ENCODE peak calls at places on chromosomes 5 and 9, in seven cellular contexts. E is IMR-90, F is H9, W is H1, M is neuronal stem cell, Y is mesendoderm, T is trophoblast cell. U is an unnamed sample.

GRCh38 chr5:95951916-95952315 is 9.7 kb downstream of the ELL2 start:
- DNase-seq in E (no peak), Y (no peak), T (no peak), M (no peak), F (no peak), W (no peak), U (no peak)

GRCh38 chr9:85053206-85053605 is 383.7 kb downstream of the NTRK2 start:
- DNase-seq in W (no peak), E (no peak), T (no peak), F (no peak), M (no peak), Y (no peak), U (peak)

GRCh38 chr5:53488195-53488594 is 7.8 kb downstream of the FST start:
- DNase-seq in F (no peak), M (no peak), E (peak), Y (no peak), W (no peak), T (no peak), U (no peak)

GRCh38 chr9:7549261-7549660 is 250.3 kb downstream of the DMAC1 start:
- DNase-seq in M (no peak), E (no peak), Y (peak), W (no peak), F (peak), T (no peak), U (peak)

GRCh38 chr5:138463335-138464017 is 1.8 kb upstream of the EGR1 start:
- DNase-seq in T (no peak), M (no peak), F (no peak), E (no peak), W (no peak), Y (peak), U (no peak)

GRCh38 chr9:76699966-76700365 is 64.3 kb upstream of the PCA3 start:
- DNase-seq in E (peak), M (no peak), T (no peak), F (no peak), Y (no peak), W (no peak), U (peak)

GRCh38 chr5:52837591-52838001 is 49.9 kb downstream of the ITGA1 start:
- DNase-seq in W (no peak), E (peak), M (no peak), F (no peak), Y (no peak), T (no peak), U (peak)

GRCh38 chr5:62575556-62575955 is 3.1 kb upstream of the LRRC70 start:
- DNase-seq in E (no peak), F (no peak), M (no peak), W (no peak), Y (no peak), T (no peak), U (no peak)

GRCh38 chr9:34256104-34256503 is 73.0 kb downstream of the KIF24 start:
- DNase-seq in F (peak), T (no peak), M (no peak), Y (peak), E (no peak), W (no peak), U (no peak)

GRCh38 chr9:34259315-34259714 is 69.8 kb downstream of the KIF24 start:
- DNase-seq in F (no peak), T (no peak), Y (no peak), W (no peak), M (no peak), E (no peak), U (no peak)

GRCh38 chr9:34254966-34255825 is 73.9 kb downstream of the KIF24 start:
- DNase-seq in Y (no peak), M (no peak), W (no peak), E (peak), F (no peak), T (no peak), U (peak)

GRCh38 chr9:34254141-34254913 is 74.7 kb downstream of the KIF24 start:
- DNase-seq in M (no peak), Y (no peak), F (no peak), W (no peak), T (peak), E (peak), U (peak)

DNA sequence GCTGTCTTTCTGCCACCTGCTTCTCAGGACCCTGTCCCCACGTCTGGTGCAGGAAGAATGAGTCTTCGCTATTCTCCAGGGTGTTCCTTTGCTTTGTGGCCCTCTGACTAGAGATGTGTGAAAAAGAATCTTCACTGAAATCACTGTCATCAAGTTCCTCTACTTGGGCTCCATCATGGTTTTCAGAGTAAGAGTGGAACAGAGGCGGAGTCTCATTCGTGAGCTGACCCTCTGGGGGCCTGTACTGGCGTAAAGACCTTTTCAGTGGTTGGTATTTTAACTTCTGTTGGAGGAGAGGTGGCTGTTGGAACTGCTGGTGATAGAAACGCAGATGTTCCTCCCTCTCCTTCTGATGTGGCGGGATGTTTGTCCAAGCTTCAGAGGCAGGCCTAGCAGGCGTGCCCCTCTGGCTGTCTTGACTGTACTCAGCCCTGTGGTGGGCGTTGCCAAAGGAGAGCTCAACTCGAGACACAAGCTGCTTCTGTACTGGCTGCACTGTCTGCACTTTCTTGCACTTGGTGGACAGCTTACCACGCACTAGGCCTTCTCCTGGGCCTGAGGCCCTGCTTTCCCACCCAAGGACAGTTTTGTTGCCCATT is 72.0 kb downstream of the KIF24 start:
- DNase-seq in M (no peak), Y (no peak), W (no peak), F (no peak), T (no peak), E (no peak), U (no peak)
- H4K8ac ChIP-seq in M (no peak), Y (no peak), W (no peak), F (no peak), T (no peak), E (no peak), U (no peak)

GRCh38 chr5:150161242-150162141 is 5.1 kb upstream of the CDX1 start:
- DNase-seq in Y (peak), T (peak), W (no peak), E (peak), M (peak), F (peak), U (peak)
- H4K8ac ChIP-seq in Y (no peak), T (peak), W (peak), E (peak), M (peak), F (no peak), U (peak)

DNA sequence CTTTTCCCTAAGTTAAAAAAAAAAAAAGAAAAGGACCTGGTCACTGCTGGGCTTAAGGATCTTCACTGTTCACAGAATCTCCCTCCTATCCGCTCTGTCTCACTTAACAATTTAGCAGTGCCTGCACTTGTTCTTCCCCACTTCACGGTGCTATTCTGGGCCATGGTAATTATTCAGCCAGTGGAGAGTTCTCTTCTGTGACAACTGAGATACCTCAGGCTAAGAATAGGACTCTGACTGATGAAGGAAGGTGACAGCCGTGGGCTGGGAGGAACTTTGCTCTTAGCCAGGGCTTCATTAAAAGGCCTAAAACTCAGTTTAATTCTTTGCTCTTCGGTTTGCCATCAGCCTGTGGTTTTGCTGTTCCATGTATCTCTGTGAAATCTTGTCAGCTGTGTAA is 51.9 kb upstream of the ENTREP1 start:
- DNase-seq in F (no peak), Y (no peak), T (no peak), E (no peak), M (no peak), W (no peak), U (no peak)
- H4K8ac ChIP-seq in F (no peak), Y (no peak), T (no peak), E (no peak), M (no peak), W (no peak), U (no peak)

DNA sequence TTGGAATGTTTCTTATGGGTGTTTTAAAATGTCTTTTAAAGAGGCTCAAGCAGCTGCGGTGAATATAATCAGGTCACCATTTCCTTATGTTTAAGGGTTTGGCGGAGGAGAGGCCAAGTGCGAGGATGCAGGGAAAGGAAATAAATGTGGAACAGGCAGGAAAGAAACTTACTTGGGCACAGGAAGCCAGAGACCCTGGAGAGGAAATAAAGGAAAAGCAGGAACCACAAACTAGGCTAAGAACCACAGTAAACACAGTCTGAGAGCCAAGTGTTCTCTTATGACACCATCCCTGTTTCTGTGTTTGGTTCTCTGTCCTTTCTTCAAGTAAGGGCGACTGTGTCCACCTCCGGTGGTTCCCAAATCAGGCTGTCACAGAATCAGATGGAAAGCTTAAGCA is 166.5 kb downstream of the C9orf152 start:
- DNase-seq in Y (no peak), W (no peak), F (no peak), M (no peak), E (no peak), T (no peak), U (no peak)
- H4K8ac ChIP-seq in Y (no peak), W (no peak), F (no peak), M (no peak), E (peak), T (no peak), U (no peak)

GRCh38 chr5:27034531-27034930 is 3.9 kb downstream of the CDH9 start:
- DNase-seq in F (no peak), W (no peak), M (no peak), T (no peak), Y (no peak), E (no peak), U (no peak)

GRCh38 chr5:27041372-27041771 is 3.0 kb upstream of the CDH9 start:
- DNase-seq in T (no peak), W (no peak), Y (no peak), E (no peak), F (no peak), M (no peak), U (no peak)

GRCh38 chr5:27038476-27038875 is at the start of gene CDH9:
- DNase-seq in W (no peak), M (no peak), T (no peak), Y (peak), F (peak), E (no peak), U (peak)
- H4K8ac ChIP-seq in W (no peak), M (no peak), T (no peak), Y (no peak), F (no peak), E (no peak), U (no peak)

DNA sequence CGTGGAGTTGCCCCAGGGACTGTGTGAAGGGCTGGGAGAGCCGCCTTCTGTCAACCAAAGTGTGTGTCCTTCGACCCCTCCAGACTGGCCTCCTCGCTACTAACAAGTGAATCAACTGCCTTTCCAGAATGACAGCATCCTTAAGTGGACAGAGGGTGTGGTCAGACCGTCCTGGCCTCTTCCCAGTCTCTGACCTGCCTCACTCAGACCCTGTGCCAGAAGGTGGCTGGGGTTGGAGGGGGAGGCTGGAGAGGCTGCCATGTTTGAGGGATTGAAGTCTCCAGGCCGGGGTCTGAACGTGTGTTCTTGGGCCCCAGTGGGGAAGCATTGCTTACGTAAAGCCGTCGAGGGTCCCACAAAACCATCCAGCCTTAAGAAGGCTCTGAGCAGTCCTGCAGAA is 389.3 kb upstream of the IRX4 start:
- DNase-seq in T (no peak), F (no peak), M (no peak), Y (no peak), E (no peak), W (no peak), U (no peak)
- H4K8ac ChIP-seq in T (no peak), F (no peak), M (no peak), Y (no peak), E (no peak), W (no peak), U (no peak)

DNA sequence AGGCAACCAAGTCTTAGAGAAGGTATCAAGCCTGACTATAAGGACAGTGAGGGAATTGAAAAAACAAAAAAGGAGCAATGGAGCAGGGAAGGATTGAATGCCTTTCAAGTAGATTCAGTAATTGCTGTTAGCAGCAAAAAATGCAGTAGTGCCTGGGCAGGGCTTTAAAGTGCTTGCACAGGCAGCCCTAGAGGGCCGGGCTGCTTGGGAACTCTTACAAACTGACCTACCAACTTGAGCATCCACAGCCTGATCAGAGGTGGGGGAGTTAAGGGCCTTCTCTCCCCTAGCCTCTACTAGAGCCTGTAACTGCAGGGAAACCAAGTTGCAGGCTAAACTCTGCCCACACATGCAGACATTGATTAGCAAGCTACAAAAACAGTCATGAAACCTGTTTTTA is 19.4 kb downstream of the FXN start:
- DNase-seq in T (no peak), W (no peak), Y (no peak), F (no peak), M (no peak), E (no peak), U (no peak)
- H4K8ac ChIP-seq in T (no peak), W (no peak), Y (no peak), F (no peak), M (no peak), E (no peak), U (peak)

GRCh38 chr5:94125107-94125506 is 383.7 kb upstream of the POU5F2 start:
- DNase-seq in F (no peak), M (no peak), T (no peak), E (no peak), W (no peak), Y (no peak), U (no peak)
- H4K8ac ChIP-seq in F (no peak), M (no peak), T (no peak), E (no peak), W (no peak), Y (no peak), U (no peak)

DNA sequence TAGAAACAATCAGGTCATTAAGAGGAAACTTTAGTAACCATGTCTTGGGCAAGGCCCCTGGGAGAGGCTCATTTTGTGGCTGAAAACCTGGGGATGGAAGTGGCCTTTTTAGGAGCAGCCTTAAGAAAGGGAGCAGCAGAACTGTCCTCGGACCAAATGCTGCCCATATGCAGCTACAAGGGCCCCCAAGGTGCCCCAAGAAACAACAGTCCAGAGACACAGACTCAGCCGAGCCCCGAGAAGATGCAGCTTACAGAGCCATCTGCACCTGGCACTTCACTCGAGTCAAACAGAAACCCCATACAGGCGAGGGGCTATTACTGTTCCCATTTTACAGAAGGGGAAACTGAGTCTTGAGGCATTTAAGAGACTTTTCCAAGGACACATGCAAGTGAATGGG is 58.0 kb downstream of the COL23A1 start:
- DNase-seq in T (no peak), F (no peak), E (no peak), Y (no peak), M (no peak), W (no peak), U (no peak)
- H4K8ac ChIP-seq in T (no peak), F (no peak), E (no peak), Y (no peak), M (no peak), W (no peak), U (no peak)

DNA sequence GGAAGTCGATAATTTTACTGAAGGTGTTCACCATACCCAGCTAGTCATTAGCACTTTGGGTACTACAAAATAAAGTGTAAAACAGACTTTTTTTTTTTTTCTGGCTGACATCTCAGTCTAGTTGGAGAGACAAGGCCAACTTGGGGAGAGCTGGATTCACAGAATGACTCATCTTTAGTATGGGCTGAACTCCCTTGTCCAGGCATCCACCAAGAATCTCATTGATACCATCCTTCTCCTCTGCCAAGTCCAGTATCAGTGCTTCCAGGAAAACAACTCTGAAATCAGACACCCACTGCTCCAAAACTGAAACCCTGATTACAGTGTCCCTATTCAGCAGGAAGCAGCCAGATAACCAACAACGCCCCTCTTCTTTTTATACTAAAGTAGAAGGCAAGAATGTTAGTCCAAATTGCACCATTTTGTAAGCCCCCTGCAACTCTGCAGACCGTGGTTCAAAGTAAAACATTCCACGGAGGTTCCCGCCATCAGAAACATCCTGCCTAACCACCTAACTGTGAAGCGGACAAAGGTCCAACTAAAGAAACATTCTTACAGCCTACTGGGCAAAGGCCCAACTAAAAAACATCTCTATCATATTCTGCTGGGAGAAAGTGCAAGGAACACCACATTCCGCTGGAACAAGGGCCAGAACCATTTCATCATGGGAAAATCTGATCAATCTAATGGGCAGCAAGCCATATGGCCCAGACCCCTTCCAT is 728.2 kb downstream of the BRINP1 start:
- DNase-seq in E (no peak), Y (no peak), F (no peak), W (no peak), M (no peak), T (no peak), U (no peak)
- H4K8ac ChIP-seq in E (no peak), Y (no peak), F (no peak), W (no peak), M (no peak), T (no peak), U (no peak)